ENCODE peak calls at places on chromosomes 12 and 14, in ten cellular contexts. Q is mucosa of descending colon; A is MG63; C is fibroblast of mammary gland; V is left ventricle myocardium inferior; T is astrocyte of the spinal cord; G is body of pancreas; I is ascending aorta; H is foreskin fibroblast; W is CD4-positive, CD25-positive, alpha-beta regulatory T cell. O is an unnamed sample.

GRCh38 chr14:74062809-74063150 is 21.5 kb downstream of the ALDH6A1 start:
- DNase-seq in Q (no peak), A (peak), C (no peak), V (no peak), T (no peak), G (peak), I (no peak), H (no peak), W (no peak), O (no peak)

GRCh38 chr12:89418228-89418910 is 66.1 kb upstream of the DUSP6 start:
- DNase-seq in Q (no peak), A (no peak), C (no peak), V (no peak), T (no peak), G (no peak), I (no peak), H (no peak), W (no peak), O (no peak)

GRCh38 chr14:101363880-101364391 is 197.4 kb upstream of the DIO3 start:
- DNase-seq in Q (no peak), A (no peak), C (no peak), V (no peak), T (no peak), G (no peak), I (no peak), H (no peak), W (no peak), O (no peak)

GRCh38 chr14:56902413-56902812 is 92.1 kb upstream of the OTX2 start:
- DNase-seq in Q (no peak), A (no peak), C (no peak), V (no peak), T (no peak), G (no peak), I (no peak), H (no peak), W (no peak), O (no peak)

GRCh38 chr14:87805315-87805723 is 187.7 kb downstream of the GALC start:
- DNase-seq in Q (no peak), A (peak), C (peak), V (peak), T (peak), G (peak), I (no peak), H (no peak), W (no peak), O (peak)

GRCh38 chr14:74488788-74489397 is 4.2 kb downstream of the NPC2 start:
- DNase-seq in Q (no peak), A (no peak), C (peak), V (no peak), T (peak), G (no peak), I (no peak), H (peak), W (no peak), O (no peak)

GRCh38 chr12:104782296-104782695 is 175.8 kb downstream of the SLC41A2 start:
- DNase-seq in Q (no peak), A (no peak), C (no peak), V (no peak), T (no peak), G (no peak), I (no peak), H (no peak), W (no peak), O (no peak)

GRCh38 chr12:39763071-39763893 is 143.7 kb upstream of the ABCD2 start:
- DNase-seq in Q (no peak), A (no peak), C (no peak), V (no peak), T (no peak), G (no peak), I (no peak), H (no peak), W (no peak), O (no peak)

GRCh38 chr12:114302117-114302516 is 103.8 kb downstream of the TBX5 start:
- DNase-seq in Q (no peak), A (no peak), C (no peak), V (no peak), T (no peak), G (no peak), I (no peak), H (no peak), W (no peak), O (no peak)

GRCh38 chr14:57833304-57833703 is 32.6 kb downstream of the SLC35F4 start:
- DNase-seq in Q (no peak), A (peak), C (peak), V (no peak), T (peak), G (peak), I (peak), H (peak), W (no peak), O (peak)

GRCh38 chr12:117501066-117501465 is 139.6 kb upstream of the NOS1 start:
- DNase-seq in Q (no peak), A (no peak), C (no peak), V (no peak), T (no peak), G (no peak), I (no peak), H (no peak), W (no peak), O (no peak)

GRCh38 chr12:132641811-132642650 is 23.5 kb downstream of the P2RX2 start:
- DNase-seq in Q (no peak), A (no peak), C (no peak), V (no peak), T (no peak), G (no peak), I (no peak), H (no peak), W (no peak), O (no peak)

GRCh38 chr12:90695415-90695814 is 259.6 kb downstream of the CCER1 start:
- DNase-seq in Q (no peak), A (no peak), C (peak), V (no peak), T (peak), G (no peak), I (no peak), H (no peak), W (no peak), O (no peak)

GRCh38 chr14:93207468-93208308 is 632 bp downstream of the UBR7 start:
- DNase-seq in Q (no peak), A (peak), C (peak), V (peak), T (peak), G (peak), I (peak), H (peak), W (peak), O (no peak)

GRCh38 chr12:72075401-72075800 is 136.8 kb downstream of the TPH2 start:
- DNase-seq in Q (no peak), A (no peak), C (no peak), V (no peak), T (no peak), G (no peak), I (no peak), H (no peak), W (no peak), O (no peak)

GRCh38 chr14:99659333-99659741 is 14.4 kb downstream of the HHIPL1 start:
- DNase-seq in Q (no peak), A (no peak), C (no peak), V (no peak), T (no peak), G (no peak), I (no peak), H (no peak), W (no peak), O (no peak)

GRCh38 chr12:73935817-73936216 is 601.8 kb upstream of the ATXN7L3B start:
- DNase-seq in Q (no peak), A (no peak), C (no peak), V (no peak), T (peak), G (no peak), I (no peak), H (no peak), W (no peak), O (no peak)

GRCh38 chr12:34306133-34306830 is 284.0 kb downstream of the ALG10 start:
- DNase-seq in Q (no peak), A (no peak), C (no peak), V (no peak), T (no peak), G (no peak), I (no peak), H (no peak), W (no peak), O (no peak)

GRCh38 chr12:122040579-122041386 is 19.1 kb downstream of the BCL7A start:
- DNase-seq in Q (peak), A (no peak), C (no peak), V (no peak), T (no peak), G (no peak), I (no peak), H (no peak), W (no peak), O (peak)

GRCh38 chr14:75566321-75566720 is 12.1 kb upstream of the FLVCR2 start:
- DNase-seq in Q (no peak), A (no peak), C (peak), V (no peak), T (no peak), G (no peak), I (no peak), H (no peak), W (peak), O (no peak)

GRCh38 chr12:53268009-53268636 is at the start of gene ESPL1:
- DNase-seq in Q (peak), A (peak), C (peak), V (peak), T (peak), G (peak), I (peak), H (peak), W (peak), O (no peak)

DNA sequence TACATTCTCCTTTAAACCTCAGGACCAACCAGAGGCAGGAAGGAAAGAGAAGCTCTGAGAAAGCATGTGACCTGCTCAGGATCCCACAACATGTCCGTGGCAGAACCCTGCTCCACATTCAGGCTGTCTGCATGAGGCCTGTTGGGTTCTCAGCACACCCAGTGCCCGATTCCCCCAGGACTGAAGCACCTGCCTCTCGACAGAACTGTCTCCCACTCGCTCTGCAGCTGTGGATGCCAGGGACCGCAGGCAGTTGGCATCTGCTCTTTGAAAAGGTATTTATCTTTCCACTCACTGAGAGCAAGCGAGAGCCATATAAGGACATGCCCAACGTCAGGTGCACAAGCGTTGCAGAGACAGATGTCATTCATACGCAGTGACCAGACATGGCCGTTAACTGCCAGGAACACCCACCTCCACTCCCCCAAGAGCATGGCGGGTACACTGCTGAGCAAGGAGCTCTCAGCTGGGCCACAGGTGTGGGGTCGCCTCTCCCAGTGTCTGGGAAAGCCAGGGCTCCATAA is 18.9 kb downstream of the PITPNM2 start:
- DNase-seq in Q (peak), A (no peak), C (no peak), V (no peak), T (no peak), G (peak), I (no peak), H (no peak), W (peak), O (no peak)
- H3K4me3 ChIP-seq in Q (no peak), A (no peak), C (no peak), V (no peak), T (no peak), G (no peak), I (no peak), H (no peak), W (peak), O (no peak)

GRCh38 chr12:57783466-57783801 is 847 bp downstream of the TSFM start:
- DNase-seq in Q (no peak), A (no peak), C (no peak), V (no peak), T (no peak), G (no peak), I (no peak), H (no peak), W (no peak), O (no peak)

GRCh38 chr12:57782243-57782607 is 362 bp upstream of the TSFM start:
- DNase-seq in Q (no peak), A (no peak), C (no peak), V (no peak), T (no peak), G (no peak), I (no peak), H (no peak), W (no peak), O (no peak)

GRCh38 chr12:57781801-57782200 is 786 bp upstream of the TSFM start:
- DNase-seq in Q (no peak), A (no peak), C (no peak), V (no peak), T (no peak), G (no peak), I (no peak), H (no peak), W (no peak), O (no peak)

GRCh38 chr12:57782608-57783465 is at the start of gene TSFM:
- DNase-seq in Q (peak), A (peak), C (peak), V (peak), T (peak), G (peak), I (peak), H (peak), W (peak), O (peak)

DNA sequence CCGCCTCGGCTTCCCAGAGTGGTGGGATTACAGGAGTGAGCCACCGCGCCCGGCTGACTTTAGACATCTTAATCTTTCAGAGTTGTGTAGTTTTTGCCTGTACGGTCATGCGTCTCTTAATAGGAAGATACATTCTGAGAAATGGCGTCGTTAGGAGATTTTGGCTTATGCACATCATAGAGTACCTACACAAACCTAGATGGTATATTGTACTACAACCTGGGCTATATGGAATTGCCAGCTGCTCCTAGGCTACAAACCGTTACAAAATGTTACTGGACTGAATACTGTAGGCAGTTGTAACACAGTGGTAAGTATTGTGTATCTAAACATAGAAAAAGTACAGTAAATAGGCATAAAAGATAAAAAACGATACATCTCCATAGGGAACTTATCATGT is 1.3 kb downstream of the TSFM start:
- DNase-seq in Q (no peak), A (no peak), C (no peak), V (no peak), T (no peak), G (no peak), I (no peak), H (no peak), W (no peak), O (no peak)
- H3K4me3 ChIP-seq in Q (no peak), A (peak), C (no peak), V (peak), T (no peak), G (no peak), I (no peak), H (no peak), W (peak), O (no peak)

GRCh38 chr12:79547735-79548347 is 142.9 kb downstream of the PAWR start:
- DNase-seq in Q (no peak), A (peak), C (peak), V (no peak), T (peak), G (peak), I (no peak), H (peak), W (no peak), O (peak)
- H3K4me3 ChIP-seq in Q (no peak), A (no peak), C (no peak), V (no peak), T (no peak), G (no peak), I (no peak), H (no peak), W (no peak), O (no peak)

GRCh38 chr12:6765048-6765633 is 1.0 kb upstream of the PTMS start:
- DNase-seq in Q (no peak), A (no peak), C (no peak), V (no peak), T (peak), G (no peak), I (no peak), H (no peak), W (no peak), O (no peak)
- H3K4me3 ChIP-seq in Q (no peak), A (peak), C (peak), V (peak), T (peak), G (no peak), I (peak), H (peak), W (no peak), O (peak)

GRCh38 chr12:110270125-110270962 is 10.7 kb upstream of the ATP2A2 start:
- DNase-seq in Q (no peak), A (peak), C (peak), V (peak), T (peak), G (peak), I (no peak), H (peak), W (no peak), O (no peak)
- H3K4me3 ChIP-seq in Q (no peak), A (no peak), C (no peak), V (no peak), T (no peak), G (no peak), I (no peak), H (no peak), W (no peak), O (no peak)

DNA sequence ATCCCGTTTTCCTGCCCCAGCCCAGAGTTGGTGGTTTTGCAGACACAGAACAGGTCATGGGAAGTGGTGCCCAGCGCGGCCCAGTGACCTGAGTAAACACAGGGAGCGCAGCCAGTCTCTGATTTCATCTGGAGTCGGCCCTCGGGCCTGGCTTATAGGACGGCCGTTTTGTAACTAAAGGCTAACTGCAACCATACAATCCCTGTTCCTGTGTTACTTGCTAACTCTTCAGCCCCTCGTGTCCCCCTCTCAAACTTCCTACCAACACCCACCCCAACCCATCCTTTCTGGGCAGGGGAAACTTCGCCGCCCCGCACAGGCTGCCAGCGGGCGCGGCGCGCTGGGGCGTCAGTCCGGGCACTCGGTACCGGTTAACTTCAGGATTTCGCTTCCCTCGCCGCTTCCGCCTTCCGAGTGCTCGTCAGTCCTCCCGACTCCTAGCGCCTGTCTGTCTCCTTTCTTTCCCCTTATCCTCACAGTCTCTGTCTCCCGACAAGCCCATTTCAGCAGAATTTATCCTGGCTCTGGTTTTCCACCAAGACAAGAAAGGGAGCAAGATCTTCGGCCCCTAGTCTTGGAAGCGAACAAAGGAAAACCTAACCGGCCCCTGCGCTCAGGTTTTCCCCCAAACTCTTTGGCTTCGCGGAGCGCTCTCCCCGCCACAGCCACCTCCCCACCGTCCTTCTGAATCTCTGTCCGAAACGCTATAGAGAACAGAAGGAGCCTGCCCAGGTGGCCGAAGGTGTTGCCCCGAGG is 2.0 kb downstream of the SIX1 start:
- DNase-seq in Q (peak), A (peak), C (peak), V (no peak), T (peak), G (no peak), I (no peak), H (no peak), W (no peak), O (no peak)
- H3K4me3 ChIP-seq in Q (no peak), A (peak), C (peak), V (peak), T (peak), G (no peak), I (peak), H (peak), W (no peak), O (peak)

GRCh38 chr12:94615284-94616216 is 34.8 kb downstream of the TMCC3 start:
- DNase-seq in Q (peak), A (peak), C (peak), V (peak), T (peak), G (peak), I (no peak), H (peak), W (no peak), O (no peak)

GRCh38 chr12:94617101-94617500 is 33.3 kb downstream of the TMCC3 start:
- DNase-seq in Q (no peak), A (no peak), C (no peak), V (no peak), T (no peak), G (no peak), I (no peak), H (no peak), W (no peak), O (no peak)

GRCh38 chr12:94614288-94614721 is 36.1 kb downstream of the TMCC3 start:
- DNase-seq in Q (no peak), A (no peak), C (no peak), V (no peak), T (no peak), G (no peak), I (no peak), H (no peak), W (no peak), O (no peak)

GRCh38 chr12:94618995-94619695 is 31.2 kb downstream of the TMCC3 start:
- DNase-seq in Q (no peak), A (peak), C (peak), V (no peak), T (peak), G (no peak), I (no peak), H (peak), W (no peak), O (no peak)

GRCh38 chr12:94616217-94616729 is 34.1 kb downstream of the TMCC3 start:
- DNase-seq in Q (peak), A (no peak), C (no peak), V (no peak), T (no peak), G (no peak), I (no peak), H (no peak), W (no peak), O (no peak)
- H3K4me3 ChIP-seq in Q (no peak), A (no peak), C (no peak), V (peak), T (no peak), G (no peak), I (no peak), H (no peak), W (no peak), O (peak)